ENCODE peak calls at places on chromosomes 1 and 21, in seven cellular contexts. W, O, L, E, V, U and N are unnamed samples.

GRCh38 chr1:91804546-91805023 is 81.4 kb downstream of the TGFBR3 start:
- DNase-seq in L (peak), W (no peak), E (no peak), U (peak), O (no peak), V (no peak), N (no peak)

GRCh38 chr1:27571439-27572018 is 32.4 kb downstream of the AHDC1 start:
- DNase-seq in W (no peak), O (no peak), U (no peak), L (peak), E (peak), V (peak), N (no peak)

GRCh38 chr21:29265690-29266479 is 32.8 kb upstream of the BACH1 start:
- DNase-seq in V (no peak), O (no peak), L (no peak), W (no peak), U (peak), E (no peak), N (no peak)

GRCh38 chr1:37485902-37486679 is 11.7 kb downstream of the ZC3H12A start:
- DNase-seq in E (peak), W (no peak), V (no peak), U (no peak), O (no peak), L (no peak), N (no peak)

GRCh38 chr1:17643861-17644703 is 104.6 kb downstream of the ARHGEF10L start:
- DNase-seq in W (no peak), O (no peak), U (no peak), E (no peak), V (no peak), L (no peak), N (no peak)

GRCh38 chr1:205199931-205200299 is 11.6 kb downstream of the DSTYK start:
- DNase-seq in O (no peak), U (no peak), V (no peak), L (no peak), W (no peak), E (no peak), N (no peak)

GRCh38 chr1:45299981-45300668 is 26.6 kb upstream of the HPDL start:
- DNase-seq in O (peak), U (no peak), E (peak), W (no peak), L (peak), V (peak), N (peak)

GRCh38 chr1:1603671-1604373 is 3.9 kb upstream of the FNDC10 start:
- DNase-seq in L (no peak), V (no peak), E (no peak), O (no peak), U (no peak), W (no peak), N (no peak)

GRCh38 chr1:96545935-96546656 is 175.5 kb upstream of the PTBP2 start:
- DNase-seq in W (no peak), L (no peak), E (no peak), U (no peak), O (no peak), V (no peak), N (no peak)

GRCh38 chr21:39489380-39489924 is 37.7 kb downstream of the SH3BGR start:
- DNase-seq in W (no peak), L (no peak), V (no peak), E (no peak), U (no peak), O (no peak), N (no peak)

DNA sequence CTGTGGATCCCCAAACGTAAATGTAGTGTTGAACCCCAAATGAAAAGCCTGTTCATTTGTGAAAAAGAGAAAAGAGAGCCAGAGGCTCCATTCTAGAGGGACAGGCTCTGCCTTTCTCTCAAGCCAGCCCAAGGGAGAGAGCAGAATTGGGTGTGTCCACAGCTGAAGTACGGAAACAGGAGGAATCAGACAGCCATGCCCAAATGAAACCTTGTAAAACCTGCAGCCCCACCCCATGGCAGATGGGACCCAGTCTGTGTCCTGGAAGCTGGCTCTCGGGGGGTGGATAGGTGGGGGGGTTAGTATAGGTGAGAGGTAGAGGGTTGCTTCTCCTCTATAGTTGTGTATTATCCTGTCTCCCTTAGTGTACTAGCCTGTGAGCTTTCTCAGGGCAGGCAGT is 67.3 kb upstream of the SIPA1L2 start:
- DNase-seq in U (no peak), L (no peak), O (no peak), W (no peak), E (no peak), V (no peak), N (no peak)
- TF ChIP-seq TAF1 in U (no peak), L (no peak), O (no peak), W (no peak), E (no peak), V (no peak), N (no peak)

DNA sequence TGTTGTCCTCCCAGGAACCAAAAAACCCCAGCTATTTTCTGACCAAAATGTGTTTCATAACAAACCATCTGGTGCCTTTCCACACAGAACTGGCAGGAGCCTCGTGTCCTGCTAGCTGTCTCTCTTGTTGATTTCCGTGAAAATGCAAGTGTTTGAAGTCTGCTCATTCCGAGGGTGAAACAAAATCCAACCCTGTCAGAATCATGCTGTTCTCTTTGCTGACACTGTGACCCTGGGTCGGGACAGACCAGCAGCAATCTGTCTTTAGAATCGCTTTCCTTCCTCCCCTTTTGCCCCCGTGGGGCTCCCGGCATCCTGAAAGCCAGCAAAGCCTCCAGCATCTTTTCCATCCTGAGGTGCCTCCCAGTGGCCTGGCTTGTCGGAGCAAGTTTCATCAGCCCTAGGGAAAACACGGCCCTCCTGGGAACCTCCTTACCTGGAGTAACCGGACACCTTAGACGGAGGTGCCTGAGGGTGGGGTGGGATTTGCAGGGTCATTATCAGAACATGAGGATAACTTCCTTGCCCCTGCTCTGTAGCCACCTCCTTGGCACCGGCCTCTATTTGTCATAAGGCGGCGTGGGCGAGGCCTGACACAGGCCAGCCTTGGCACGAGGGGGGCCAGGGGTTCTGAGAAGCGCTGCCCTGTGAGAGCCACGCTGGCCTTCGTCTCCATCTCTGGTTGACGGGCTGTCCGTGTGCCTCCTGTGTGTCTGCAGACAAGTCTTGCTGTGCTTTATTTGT is 24.9 kb downstream of the LDLRAP1 start:
- DNase-seq in U (no peak), W (peak), O (no peak), V (no peak), L (no peak), E (no peak), N (no peak)
- TF ChIP-seq TAF1 in U (no peak), W (no peak), O (no peak), V (no peak), L (no peak), E (no peak), N (no peak)

GRCh38 chr1:43789604-43790288 is 82.4 kb downstream of the ST3GAL3 start:
- DNase-seq in V (no peak), U (no peak), O (no peak), L (no peak), W (no peak), E (no peak), N (no peak)
- TF ChIP-seq TAF1 in V (no peak), U (no peak), O (no peak), L (no peak), W (no peak), E (no peak), N (no peak)

DNA sequence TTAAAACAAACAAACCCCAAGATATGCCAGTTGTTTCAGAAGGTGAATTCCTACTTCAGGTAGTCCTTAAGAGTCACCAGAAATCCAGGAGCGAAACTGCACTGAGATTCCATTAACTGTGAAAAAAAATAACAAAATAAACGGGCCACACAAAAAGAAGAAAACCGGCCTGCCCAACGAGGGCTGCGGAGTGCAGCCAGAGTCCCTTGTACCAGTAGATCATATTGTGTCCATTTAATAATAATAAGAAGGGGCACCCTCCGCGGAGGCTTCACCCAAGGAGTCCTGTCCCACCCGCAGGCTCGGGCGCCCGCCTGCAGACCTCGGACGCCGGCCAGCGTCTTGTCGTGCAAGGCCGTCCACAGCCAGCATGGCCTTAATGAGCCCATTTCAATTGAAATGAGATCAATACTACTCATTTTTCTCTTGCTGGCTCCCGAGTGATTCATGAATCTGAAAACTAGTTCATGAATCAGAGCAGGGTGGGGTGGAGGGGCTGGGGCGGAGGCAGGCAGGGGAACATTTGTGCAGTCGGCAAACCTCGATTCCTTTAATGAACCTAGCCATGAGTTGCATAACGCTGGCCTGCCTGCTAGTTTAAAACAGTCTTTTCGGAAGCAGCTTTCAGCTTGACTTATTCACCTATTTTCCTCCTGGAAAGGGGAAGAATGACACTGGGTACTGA is 113.1 kb upstream of the IRF2BP2 start:
- DNase-seq in U (no peak), O (no peak), W (no peak), V (peak), E (peak), L (peak), N (no peak)
- TF ChIP-seq TAF1 in U (no peak), O (no peak), W (no peak), V (no peak), E (no peak), L (no peak), N (no peak)

GRCh38 chr1:32400876-32401631 is 6.8 kb upstream of the BSDC1 start:
- DNase-seq in V (peak), W (no peak), U (no peak), L (peak), O (peak), E (peak), N (peak)

GRCh38 chr1:32411261-32411660 is 17.0 kb upstream of the BSDC1 start:
- DNase-seq in L (no peak), V (no peak), E (no peak), U (no peak), W (no peak), O (no peak), N (no peak)

GRCh38 chr1:32405672-32406467 is 11.6 kb upstream of the BSDC1 start:
- DNase-seq in W (no peak), E (no peak), U (no peak), L (no peak), O (no peak), V (no peak), N (no peak)

GRCh38 chr1:32404956-32405355 is 10.7 kb upstream of the BSDC1 start:
- DNase-seq in V (no peak), U (no peak), E (no peak), W (no peak), L (no peak), O (no peak), N (no peak)

DNA sequence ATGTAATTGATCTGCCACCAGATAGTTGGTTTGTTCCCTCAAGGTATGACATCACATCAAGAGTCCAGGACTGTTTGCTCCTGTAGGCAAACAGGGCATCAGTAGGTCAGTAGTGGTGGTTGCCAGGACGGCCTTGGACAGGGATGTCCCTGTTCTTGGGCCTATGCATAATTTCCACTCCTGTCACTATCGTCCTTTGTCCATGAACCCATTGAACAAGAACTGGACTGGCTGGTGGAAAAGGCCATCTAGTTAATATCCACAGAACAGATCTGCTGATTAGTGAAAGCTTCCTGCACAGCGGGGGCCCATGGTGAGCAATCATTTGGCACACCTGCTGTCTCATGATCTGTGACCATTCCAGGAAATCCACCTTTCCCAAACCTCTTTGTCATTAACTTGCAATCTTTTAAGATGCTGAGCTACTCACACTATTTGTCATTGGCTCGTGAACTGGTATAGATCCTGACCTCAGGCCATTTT is 12.4 kb upstream of the BSDC1 start:
- DNase-seq in V (peak), W (no peak), U (no peak), E (no peak), L (no peak), O (no peak), N (no peak)
- TF ChIP-seq TAF1 in V (no peak), W (no peak), U (no peak), E (no peak), L (no peak), O (no peak), N (no peak)

GRCh38 chr1:207842506-207842905 is 68.4 kb downstream of the CD34 start:
- DNase-seq in W (no peak), O (no peak), L (no peak), V (no peak), U (no peak), E (no peak), N (no peak)
- TF ChIP-seq TAF1 in W (no peak), O (no peak), L (no peak), V (no peak), U (no peak), E (no peak), N (no peak)